ENCODE peak calls at places on chromosomes 1 and 21, in seven cellular contexts. M is tibial artery, X is stomach, P is HFF-Myc, S is omental fat pad, G is prostate gland, Z is brain microvascular endothelial cell. E is an unnamed sample.

GRCh38 chr1:26584022-26584485 is 54.5 kb downstream of the RPS6KA1 start:
- DNase-seq in P (no peak), M (no peak), Z (no peak), X (no peak), G (no peak), S (no peak), E (no peak)

GRCh38 chr1:39080884-39081265 is 54.7 kb downstream of the NDUFS5 start:
- DNase-seq in S (no peak), M (no peak), X (no peak), P (no peak), G (no peak), Z (no peak), E (no peak)

GRCh38 chr1:55062801-55063561 is 23.6 kb downstream of the PCSK9 start:
- DNase-seq in G (no peak), Z (no peak), X (no peak), M (no peak), P (no peak), S (no peak), E (no peak)

GRCh38 chr1:202576816-202577215 is 133.4 kb downstream of the SYT2 start:
- DNase-seq in X (no peak), G (peak; percentile 41), M (no peak), Z (peak; percentile 69), P (peak; percentile 89), S (no peak), E (peak; percentile 86)

GRCh38 chr1:9651565-9652378 is at the start of gene PIK3CD:
- DNase-seq in M (no peak), X (no peak), S (no peak), G (no peak), P (no peak), Z (peak; percentile 8), E (no peak)

GRCh38 chr1:9249263-9249533 is 14.6 kb downstream of the H6PD start:
- DNase-seq in P (no peak), X (no peak), M (no peak), Z (no peak), S (no peak), G (no peak), E (no peak)

GRCh38 chr21:38326899-38327298 is 70.1 kb downstream of the KCNJ15 start:
- DNase-seq in G (no peak), P (no peak), X (no peak), M (no peak), Z (no peak), S (no peak), E (no peak)

GRCh38 chr21:16554522-16554921 is 824.7 kb downstream of the USP25 start:
- DNase-seq in S (no peak), M (no peak), G (no peak), X (no peak), P (no peak), Z (no peak), E (no peak)

GRCh38 chr1:24409535-24409934 is 4.0 kb downstream of the STPG1 start:
- DNase-seq in S (no peak), P (no peak), X (no peak), G (no peak), M (no peak), Z (peak; percentile 82), E (no peak)

GRCh38 chr1:59078866-59079265 is 218.0 kb upstream of the FGGY start:
- DNase-seq in P (no peak), M (no peak), Z (no peak), G (no peak), S (no peak), X (no peak), E (no peak)

GRCh38 chr1:59075021-59075420 is 221.9 kb upstream of the FGGY start:
- DNase-seq in P (no peak), X (no peak), Z (no peak), G (no peak), S (no peak), M (no peak), E (no peak)

GRCh38 chr1:59074574-59074973 is 222.3 kb upstream of the FGGY start:
- DNase-seq in Z (no peak), S (no peak), P (no peak), X (no peak), G (no peak), M (no peak), E (no peak)

GRCh38 chr1:59077739-59078503 is 219.0 kb upstream of the FGGY start:
- DNase-seq in P (no peak), M (no peak), G (no peak), Z (no peak), S (no peak), X (no peak), E (no peak)

DNA sequence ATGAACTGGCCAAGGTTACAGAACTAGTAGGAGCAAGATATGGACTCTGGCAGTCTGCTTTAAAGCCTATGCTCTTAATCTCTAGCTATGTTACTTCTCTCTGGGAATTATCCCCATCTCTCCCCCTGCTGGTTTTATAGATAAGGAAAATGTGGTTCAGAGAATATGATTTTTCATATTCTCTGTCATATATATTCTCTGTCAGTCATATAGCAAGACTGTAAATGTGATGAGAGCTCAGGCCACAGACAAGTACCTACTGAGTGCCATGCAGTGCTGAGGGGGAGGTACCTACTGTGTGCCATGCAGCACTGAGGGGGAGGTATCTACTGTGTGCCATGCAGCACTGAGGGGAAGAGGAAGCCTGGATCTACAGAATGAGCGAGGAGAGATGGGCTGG is 220.3 kb upstream of the FGGY start:
- DNase-seq in P (no peak), Z (no peak), G (no peak), X (no peak), S (no peak), M (no peak), E (no peak)
- TF ChIP-seq CTCF in P (no peak), Z (no peak), G (peak; percentile 31), X (no peak), S (no peak), M (peak; percentile 41), E (peak; percentile 43)

DNA sequence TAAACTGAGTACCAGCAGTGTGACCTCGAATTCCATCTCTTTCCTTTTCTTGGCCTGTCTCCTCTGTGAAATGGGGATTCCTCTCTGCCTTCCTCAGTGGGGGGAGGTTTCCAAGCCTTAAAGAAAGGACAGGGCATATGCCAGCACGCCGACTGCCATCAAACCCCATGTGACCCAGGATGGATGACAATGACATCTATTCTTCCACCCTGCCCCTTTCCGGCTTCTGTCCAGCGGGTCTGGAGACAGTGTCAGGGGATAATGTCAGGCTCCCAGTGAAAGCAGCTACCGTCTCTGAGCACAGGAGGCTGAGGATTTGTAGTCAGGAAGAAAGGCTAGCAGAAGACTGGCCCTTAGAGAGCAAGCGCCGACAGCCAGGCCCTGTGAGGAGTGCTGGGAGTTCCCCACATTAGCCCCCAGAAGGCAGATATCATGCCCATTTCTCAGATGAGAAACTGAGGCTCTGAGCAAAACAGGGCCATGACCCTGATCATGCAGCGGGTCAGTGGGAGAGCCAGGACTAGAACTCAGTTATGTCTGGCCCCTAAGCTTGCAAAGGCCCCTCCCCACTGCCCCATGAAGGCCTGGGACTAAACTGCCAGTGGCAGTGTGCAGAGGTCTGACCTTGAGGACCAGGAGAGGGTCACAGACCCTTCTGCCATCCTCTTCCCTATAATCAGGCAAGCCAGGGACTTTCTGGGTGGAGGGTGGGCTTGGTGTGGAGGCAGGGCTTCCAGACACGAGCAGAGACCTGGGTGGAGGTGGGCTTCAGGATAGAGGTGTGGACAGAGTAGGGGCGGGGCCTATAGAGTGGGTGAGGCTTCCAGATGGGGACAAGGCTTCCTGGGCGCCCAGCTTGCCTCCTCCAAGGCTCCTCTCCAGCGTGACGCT is 30.1 kb downstream of the CDCA8 start:
- DNase-seq in S (no peak), G (no peak), M (no peak), P (no peak), Z (no peak), X (no peak), E (no peak)
- TF ChIP-seq CTCF in S (no peak), G (no peak), M (no peak), P (no peak), Z (no peak), X (no peak), E (no peak)

GRCh38 chr1:184428604-184429003 is 41.8 kb downstream of the C1orf21 start:
- DNase-seq in Z (no peak), X (no peak), G (no peak), P (no peak), S (no peak), M (no peak), E (no peak)
- TF ChIP-seq CTCF in Z (peak; percentile 34), X (no peak), G (no peak), P (no peak), S (no peak), M (no peak), E (no peak)

DNA sequence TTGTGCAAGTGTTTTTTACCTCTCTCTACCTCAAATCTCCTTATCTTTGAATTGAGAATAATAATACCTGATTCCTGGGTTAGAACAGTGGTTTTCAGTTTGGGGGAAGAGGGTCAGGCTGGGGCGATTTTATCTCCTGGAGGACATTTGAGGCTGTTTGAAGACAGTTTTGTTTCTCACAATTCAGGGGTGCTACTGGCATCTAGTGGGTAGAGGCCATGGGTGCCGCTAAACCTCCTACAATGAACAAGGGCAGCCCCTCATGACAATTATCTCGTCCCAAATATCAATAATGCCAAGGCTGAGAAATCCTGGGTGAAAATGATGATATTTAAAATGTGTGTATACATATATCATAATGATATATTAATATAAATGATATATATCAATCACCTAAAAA is 139.1 kb upstream of the USH2A start:
- DNase-seq in P (no peak), M (no peak), X (no peak), G (no peak), S (no peak), Z (no peak), E (no peak)
- TF ChIP-seq CTCF in P (no peak), M (no peak), X (no peak), G (no peak), S (no peak), Z (peak; percentile 39), E (peak; percentile 32)

GRCh38 chr1:61842863-61843514 is 100.7 kb downstream of the PATJ start:
- DNase-seq in M (no peak), G (peak; percentile 23), S (no peak), Z (peak; percentile 32), P (no peak), X (no peak), E (no peak)
- TF ChIP-seq CTCF in M (no peak), G (no peak), S (no peak), Z (peak; percentile 56), P (peak; percentile 17), X (no peak), E (peak; percentile 15)

GRCh38 chr1:109368464-109368863 is 29.3 kb downstream of the SORT1 start:
- DNase-seq in X (no peak), M (no peak), P (no peak), G (no peak), S (no peak), Z (no peak), E (no peak)
- TF ChIP-seq CTCF in X (no peak), M (no peak), P (no peak), G (no peak), S (no peak), Z (peak; percentile 43), E (no peak)

E was measured in AG09319.